ENCODE peak calls at places on chromosomes 6 and 20, in nine cellular contexts. P is fibroblast of mammary gland; H is prostate gland; R is HEK293T; Y is AG04450; S is HCT116; T is OCI-LY7; V is IMR-90; C is activated T-helper 1 cell treated with anti-CD3 and anti-CD28 coated beads, Interleukin-2, amount 50 U/mL, for 16 hours. O is an unnamed sample.

GRCh38 chr6:144063744-144064401 is 31.5 kb downstream of the SF3B5 start:
- DNase-seq in P (peak), H (peak), R (peak), Y (no peak), S (peak), T (peak), V (no peak), C (peak), O (peak)

GRCh38 chr6:93088675-93089575 is 330.4 kb downstream of the EPHA7 start:
- DNase-seq in P (no peak), H (no peak), R (peak), Y (no peak), S (no peak), T (no peak), V (no peak), C (no peak), O (peak)

GRCh38 chr20:19460386-19460785 is 247.9 kb downstream of the SLC24A3 start:
- DNase-seq in P (peak), H (no peak), R (no peak), Y (no peak), S (no peak), T (no peak), V (peak), C (no peak), O (no peak)

GRCh38 chr20:63737940-63738686 is 1.5 kb upstream of the SLC2A4RG start:
- DNase-seq in P (no peak), H (no peak), R (no peak), Y (no peak), S (no peak), T (peak), V (no peak), C (no peak), O (no peak)

GRCh38 chr6:139820191-139820590 is 445.7 kb upstream of the CITED2 start:
- DNase-seq in P (peak), H (no peak), R (no peak), Y (peak), S (peak), T (no peak), V (peak), C (no peak), O (no peak)

GRCh38 chr20:36128463-36129176 is 25.9 kb upstream of the EPB41L1 start:
- DNase-seq in P (peak), H (no peak), R (no peak), Y (peak), S (no peak), T (no peak), V (peak), C (no peak), O (no peak)

GRCh38 chr6:35943390-35943789 is 22.5 kb upstream of the SRPK1 start:
- DNase-seq in P (no peak), H (no peak), R (no peak), Y (no peak), S (no peak), T (no peak), V (no peak), C (no peak), O (peak)

GRCh38 chr20:6588296-6588695 is 179.2 kb upstream of the BMP2 start:
- DNase-seq in P (peak), H (no peak), R (no peak), Y (no peak), S (no peak), T (no peak), V (peak), C (no peak), O (no peak)

GRCh38 chr20:51373713-51374481 is 168.6 kb downstream of the NFATC2 start:
- DNase-seq in P (no peak), H (no peak), R (no peak), Y (no peak), S (no peak), T (no peak), V (no peak), C (no peak), O (no peak)

GRCh38 chr6:100775667-100776066 is 105.5 kb downstream of the ASCC3 start:
- DNase-seq in P (no peak), H (no peak), R (no peak), Y (no peak), S (no peak), T (no peak), V (no peak), C (no peak), O (no peak)

GRCh38 chr6:132334517-132334876 is 66.8 kb downstream of the MOXD1 start:
- DNase-seq in P (no peak), H (no peak), R (no peak), Y (no peak), S (no peak), T (no peak), V (no peak), C (no peak), O (no peak)

GRCh38 chr20:33119725-33120720 is 40.6 kb downstream of the BPIFB4 start:
- DNase-seq in P (no peak), H (no peak), R (no peak), Y (no peak), S (no peak), T (no peak), V (no peak), C (no peak), O (no peak)

GRCh38 chr6:36098920-36099647 is 31.2 kb upstream of the MAPK13 start:
- DNase-seq in P (peak), H (no peak), R (no peak), Y (no peak), S (no peak), T (no peak), V (peak), C (no peak), O (peak)

O was measured in KBM-7.